ENCODE peak calls at places on chromosomes 5 and 9, in ten cellular contexts. M is HepG2, O is body of pancreas, G is lower leg skin, A is heart right ventricle, N is MM.1S, J is osteoblast, R is pancreas, B is coronary artery, X is kidney. U is an unnamed sample.

GRCh38 chr5:132179410-132179809 is 48.2 kb downstream of the P4HA2 start:
- DNase-seq in N (no peak), O (no peak), M (no peak), J (no peak), X (no peak), A (no peak), G (no peak), B (no peak), R (no peak), U (no peak)

GRCh38 chr5:109567374-109568044 is 122.2 kb upstream of the MAN2A1 start:
- DNase-seq in A (no peak), O (peak; percentile 12), N (no peak), B (no peak), G (no peak), X (no peak), J (peak; percentile 29), M (peak; percentile 10), R (no peak), U (no peak)

GRCh38 chr9:122176916-122177315 is 17.2 kb downstream of the MORN5 start:
- DNase-seq in A (no peak), X (no peak), B (peak; percentile 31), R (no peak), J (no peak), G (no peak), O (no peak), N (no peak), M (no peak), U (no peak)

GRCh38 chr9:123761905-123762605 is 167.9 kb downstream of the DENND1A start:
- DNase-seq in X (no peak), B (no peak), J (no peak), G (no peak), O (no peak), A (no peak), R (no peak), N (no peak), M (peak; percentile 66), U (no peak)

GRCh38 chr9:32128546-32128945 is 255.9 kb upstream of the ACO1 start:
- DNase-seq in G (no peak), J (no peak), A (no peak), X (no peak), M (no peak), R (no peak), B (no peak), N (no peak), O (no peak), U (no peak)

GRCh38 chr5:38797838-38798237 is 48.0 kb upstream of the OSMR start:
- DNase-seq in J (no peak), X (no peak), O (no peak), M (no peak), N (no peak), R (no peak), A (no peak), B (no peak), G (no peak), U (no peak)

GRCh38 chr9:89080193-89080592 is 88.9 kb downstream of the S1PR3 start:
- DNase-seq in J (no peak), B (no peak), O (peak; percentile 23), G (peak; percentile 91), M (no peak), X (peak; percentile 74), R (no peak), N (no peak), A (peak; percentile 47), U (no peak)

GRCh38 chr9:92774274-92774673 is 9.6 kb upstream of the BICD2 start:
- DNase-seq in A (no peak), O (no peak), R (no peak), B (no peak), J (peak; percentile 96), M (no peak), X (no peak), N (no peak), G (peak; percentile 37), U (peak; percentile 22)

GRCh38 chr9:124202447-124202971 is 55.2 kb upstream of the NEK6 start:
- DNase-seq in G (no peak), O (peak; percentile 70), B (no peak), M (no peak), R (no peak), N (peak; percentile 94), J (no peak), X (no peak), A (peak; percentile 35), U (no peak)

DNA sequence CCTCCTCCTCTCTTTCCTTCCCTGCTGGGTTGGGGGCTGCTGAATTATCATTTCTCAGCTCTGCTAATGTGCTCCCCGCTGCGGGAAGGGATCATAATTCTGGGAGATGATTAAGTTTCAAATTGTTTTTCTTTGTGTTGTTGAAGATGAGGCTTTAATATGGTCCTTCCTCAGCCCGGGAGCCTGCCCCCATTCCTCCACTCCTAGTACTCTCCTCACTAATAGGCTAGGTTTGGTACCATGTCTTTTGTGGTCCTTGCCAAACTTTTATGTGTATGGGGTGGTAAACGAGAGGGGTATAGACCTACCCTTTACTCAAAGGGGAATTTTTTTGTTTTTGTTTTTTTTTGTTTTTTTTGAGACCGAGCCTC is 5.7 kb upstream of the PCDH1 start:
- DNase-seq in A (no peak), X (no peak), M (no peak), G (no peak), N (no peak), O (no peak), J (peak; percentile 18), R (no peak), B (no peak), U (no peak)
- H3K4me3 ChIP-seq in A (no peak overlapping the region), X (no peak overlapping the region), M (no peak overlapping the region), G (no peak overlapping the region), N (no peak overlapping the region), O (no peak overlapping the region), J (no peak overlapping the region), R (no peak overlapping the region), B (no peak overlapping the region), U (no peak overlapping the region)

DNA sequence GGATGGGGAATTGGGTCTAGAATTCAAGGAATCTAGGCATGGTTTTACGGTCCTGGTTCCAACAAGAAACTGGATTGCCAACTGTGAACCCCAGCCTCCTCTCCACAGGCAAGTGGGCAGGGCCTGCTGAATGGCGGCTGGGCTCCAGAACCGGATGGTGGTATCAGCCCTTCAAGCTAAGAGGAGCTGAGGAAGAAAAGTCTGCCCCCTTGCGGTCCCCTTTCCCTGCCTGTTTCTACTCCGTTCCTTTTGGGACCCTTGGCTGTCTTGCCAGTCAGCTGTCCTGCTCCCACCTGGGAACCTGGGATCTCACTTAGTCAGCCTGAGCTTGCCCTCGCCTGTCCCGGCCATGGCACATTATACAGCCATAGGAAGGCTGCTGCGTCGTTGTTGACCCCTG is 234.4 kb upstream of the DAPK1 start:
- DNase-seq in O (peak; percentile 27), A (no peak), G (no peak), B (no peak), R (no peak), X (peak; percentile 53), J (no peak), N (no peak), M (no peak), U (no peak)
- TF ChIP-seq CTCF in O (no peak), A (no peak), G (no peak), B (no peak), R (no peak), X (no peak), J (no peak), N (no peak), M (peak; percentile 36), U (no peak)

GRCh38 chr5:58544926-58545325 is 37.9 kb upstream of the RAB3C start:
- DNase-seq in X (no peak), G (no peak), N (no peak), M (no peak), B (no peak), O (no peak), A (no peak), R (no peak), J (no peak), U (no peak)
- H3K4me3 ChIP-seq in X (no peak overlapping the region), G (no peak overlapping the region), N (no peak overlapping the region), M (no peak overlapping the region), B (no peak overlapping the region), O (no peak overlapping the region), A (no peak overlapping the region), R (no peak overlapping the region), J (no peak overlapping the region), U (no peak overlapping the region)

GRCh38 chr9:91771027-91771426 is 179.0 kb downstream of the ROR2 start:
- DNase-seq in J (peak; percentile 96), M (no peak), N (no peak), R (no peak), O (peak; percentile 52), A (no peak), B (no peak), G (no peak), X (peak; percentile 80), U (no peak)
- TF ChIP-seq CTCF in J (peak; percentile 57), M (no peak), N (no peak), R (no peak), O (no peak), A (no peak), B (no peak), G (no peak), X (no peak), U (no peak)

GRCh38 chr5:179327026-179327735 is 18.1 kb downstream of the ADAMTS2 start:
- DNase-seq in N (no peak), A (no peak), B (no peak), O (no peak), R (no peak), G (peak; percentile 79), J (peak; percentile 82), M (no peak), X (peak; percentile 29), U (no peak)
- H3K4me3 ChIP-seq in N (no peak overlapping the region), A (no peak overlapping the region), B (no peak overlapping the region), O (no peak overlapping the region), R (no peak overlapping the region), G (no peak overlapping the region), J (no peak overlapping the region), M (no peak overlapping the region), X (no peak overlapping the region), U (no peak overlapping the region)

DNA sequence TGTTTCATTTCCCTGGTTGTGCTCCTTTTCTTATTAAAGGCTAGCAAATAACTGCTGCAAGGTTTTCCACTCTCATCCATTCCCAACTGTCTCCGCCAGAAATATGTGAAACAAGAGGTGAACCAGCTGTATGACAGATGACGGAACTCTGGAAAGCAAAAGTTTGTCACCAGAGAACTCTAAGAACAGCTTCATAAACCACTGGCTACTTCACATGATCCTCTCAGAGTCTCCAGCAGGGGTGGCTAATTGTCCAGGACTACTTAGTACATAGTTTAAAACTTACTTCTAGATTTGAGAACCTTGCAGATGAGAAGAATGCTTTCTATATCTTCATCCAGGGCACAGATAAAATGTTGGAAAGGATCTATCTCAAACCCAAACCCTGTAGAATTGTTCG is 195.8 kb upstream of the RAD23B start:
- DNase-seq in G (no peak), A (no peak), X (no peak), J (no peak), R (no peak), B (no peak), O (no peak), M (no peak), N (no peak), U (no peak)
- TF ChIP-seq CTCF in G (no peak), A (no peak), X (no peak), J (no peak), R (no peak), B (no peak), O (no peak), M (no peak), N (no peak), U (no peak)